ENCODE peak calls at places on chromosomes 12 and 14, in eight cellular contexts. K is NCI-H2107; I is pons; U is OCI-LY7; P is effector memory CD8-positive, alpha-beta T cell; Q is amniotic stem cell; B is activated T-cell treated with anti-CD3 and anti-CD28 coated beads for 1 hour; J is DND-41. X is an unnamed sample.

GRCh38 chr12:13082866-13083265 is 20.6 kb downstream of the GSG1 start:
- DNase-seq in K (no peak), I (no peak), U (no peak), P (no peak), Q (no peak), B (no peak), J (no peak), X (no peak)

GRCh38 chr12:42696424-42697149 is 107.0 kb upstream of the PRICKLE1 start:
- DNase-seq in K (no peak), I (no peak), U (no peak), P (no peak), Q (no peak), B (no peak), J (no peak), X (no peak)

GRCh38 chr14:103187911-103188310 is 64.7 kb downstream of the TNFAIP2 start:
- DNase-seq in K (no peak), I (no peak), U (no peak), P (no peak), Q (no peak), B (no peak), J (no peak), X (no peak)

GRCh38 chr14:49879683-49880204 is 13.1 kb upstream of the ARF6 start:
- DNase-seq in K (peak), I (no peak), U (peak), P (peak), Q (no peak), B (no peak), J (peak), X (no peak)

GRCh38 chr12:108627134-108627920 is 6.4 kb downstream of the SELPLG start:
- DNase-seq in K (no peak), I (no peak), U (no peak), P (no peak), Q (no peak), B (no peak), J (no peak), X (no peak)

GRCh38 chr12:263574-263973 is 938 bp upstream of the SLC6A13 start:
- DNase-seq in K (no peak), I (no peak), U (no peak), P (no peak), Q (no peak), B (no peak), J (no peak), X (no peak)

GRCh38 chr12:53052419-53053222 is 2.8 kb downstream of the TNS2 start:
- DNase-seq in K (no peak), I (peak), U (no peak), P (no peak), Q (peak), B (no peak), J (no peak), X (peak)

GRCh38 chr12:112168561-112168971 is 43.2 kb downstream of the TRAFD1 start:
- DNase-seq in K (no peak), I (no peak), U (no peak), P (no peak), Q (no peak), B (no peak), J (no peak), X (no peak)

GRCh38 chr12:30902001-30902400 is 24.5 kb upstream of the TSPAN11 start:
- DNase-seq in K (no peak), I (no peak), U (no peak), P (no peak), Q (no peak), B (no peak), J (no peak), X (no peak)

GRCh38 chr12:41993283-41993682 is 151.4 kb downstream of the GXYLT1 start:
- DNase-seq in K (no peak), I (no peak), U (no peak), P (no peak), Q (no peak), B (no peak), J (no peak), X (no peak)

GRCh38 chr14:89378119-89378518 is 38.9 kb downstream of the FOXN3 start:
- DNase-seq in K (no peak), I (no peak), U (no peak), P (no peak), Q (no peak), B (no peak), J (no peak), X (no peak)

GRCh38 chr12:42706331-42706730 is 116.8 kb upstream of the PRICKLE1 start:
- DNase-seq in K (no peak), I (no peak), U (no peak), P (no peak), Q (no peak), B (no peak), J (no peak), X (no peak)

GRCh38 chr12:56188786-56189335 is 422 bp downstream of the SMARCC2 start:
- DNase-seq in K (no peak), I (no peak), U (peak), P (peak), Q (no peak), B (no peak), J (no peak), X (peak)

GRCh38 chr14:63130531-63130930 is 73.7 kb upstream of the RHOJ start:
- DNase-seq in K (no peak), I (no peak), U (no peak), P (no peak), Q (no peak), B (no peak), J (no peak), X (no peak)

GRCh38 chr14:105485720-105486332 is 860 bp upstream of the CRIP1 start:
- DNase-seq in K (peak), I (no peak), U (no peak), P (peak), Q (no peak), B (no peak), J (peak), X (no peak)

GRCh38 chr12:13088503-13088902 is 15.0 kb downstream of the GSG1 start:
- DNase-seq in K (no peak), I (no peak), U (no peak), P (no peak), Q (no peak), B (no peak), J (no peak), X (no peak)

GRCh38 chr12:4280351-4281163 is 7.0 kb downstream of the CCND2 start:
- DNase-seq in K (no peak), I (no peak), U (no peak), P (no peak), Q (no peak), B (no peak), J (no peak), X (no peak)

GRCh38 chr14:76312821-76313220 is 63.1 kb upstream of the ESRRB start:
- DNase-seq in K (no peak), I (no peak), U (no peak), P (no peak), Q (no peak), B (no peak), J (no peak), X (no peak)

GRCh38 chr14:96590190-96590860 is 88.1 kb downstream of the PAPOLA start:
- DNase-seq in K (no peak), I (no peak), U (no peak), P (no peak), Q (no peak), B (no peak), J (no peak), X (no peak)

GRCh38 chr14:99047436-99048110 is 224.4 kb downstream of the BCL11B start:
- DNase-seq in K (no peak), I (no peak), U (no peak), P (no peak), Q (no peak), B (no peak), J (no peak), X (no peak)

GRCh38 chr14:98907981-98908544 is 363.9 kb downstream of the BCL11B start:
- DNase-seq in K (no peak), I (no peak), U (no peak), P (no peak), Q (no peak), B (no peak), J (no peak), X (no peak)

GRCh38 chr12:115504241-115504941 is 773.1 kb downstream of the MED13L start:
- DNase-seq in K (no peak), I (peak), U (no peak), P (no peak), Q (no peak), B (no peak), J (no peak), X (no peak)

GRCh38 chr12:114450511-114451300 is 44.8 kb upstream of the TBX5 start:
- DNase-seq in K (no peak), I (no peak), U (no peak), P (no peak), Q (no peak), B (no peak), J (no peak), X (no peak)

GRCh38 chr14:72907327-72907826 is 13.5 kb upstream of the DPF3 start:
- DNase-seq in K (no peak), I (no peak), U (no peak), P (no peak), Q (no peak), B (no peak), J (no peak), X (no peak)

GRCh38 chr12:59600174-59600573 is 4.3 kb downstream of the SLC16A7 start:
- DNase-seq in K (no peak), I (no peak), U (no peak), P (no peak), Q (no peak), B (no peak), J (no peak), X (no peak)

GRCh38 chr12:19971396-19971802 is 396.9 kb upstream of the PDE3A start:
- DNase-seq in K (no peak), I (no peak), U (no peak), P (no peak), Q (no peak), B (no peak), J (no peak), X (no peak)

GRCh38 chr14:69644814-69645213 is 33.4 kb downstream of the SUSD6 start:
- DNase-seq in K (no peak), I (no peak), U (no peak), P (no peak), Q (no peak), B (no peak), J (no peak), X (no peak)

GRCh38 chr12:112535637-112536366 is 117.1 kb downstream of the PTPN11 start:
- DNase-seq in K (no peak), I (no peak), U (no peak), P (no peak), Q (no peak), B (no peak), J (no peak), X (no peak)

GRCh38 chr12:55727643-55728184 is 1.1 kb downstream of the CD63 start:
- DNase-seq in K (no peak), I (no peak), U (no peak), P (no peak), Q (peak), B (no peak), J (no peak), X (no peak)

GRCh38 chr14:61525293-61526011 is 169.9 kb upstream of the HIF1A start:
- DNase-seq in K (no peak), I (peak), U (no peak), P (peak), Q (no peak), B (peak), J (no peak), X (no peak)

GRCh38 chr12:91205791-91206190 is 23.2 kb upstream of the DCN start:
- DNase-seq in K (no peak), I (no peak), U (no peak), P (no peak), Q (no peak), B (no peak), J (no peak), X (no peak)

GRCh38 chr12:121748571-121749265 is 36.2 kb downstream of the TMEM120B start:
- DNase-seq in K (no peak), I (no peak), U (no peak), P (no peak), Q (peak), B (no peak), J (no peak), X (no peak)

GRCh38 chr12:115963030-115963480 is 314.4 kb downstream of the MED13L start:
- DNase-seq in K (no peak), I (no peak), U (no peak), P (no peak), Q (peak), B (no peak), J (no peak), X (no peak)

GRCh38 chr12:131055596-131056233 is 102.0 kb downstream of the ADGRD1 start:
- DNase-seq in K (no peak), I (no peak), U (no peak), P (no peak), Q (no peak), B (no peak), J (no peak), X (no peak)

GRCh38 chr12:21538259-21538658 is 12.2 kb downstream of the SPX start:
- DNase-seq in K (no peak), I (no peak), U (no peak), P (no peak), Q (no peak), B (no peak), J (no peak), X (no peak)